ENCODE peak calls at places on chromosomes 7 and 10, in ten cellular contexts. One of them, this sample, is unnamed.

GRCh38 chr10:69232252-69232651 is 12.1 kb downstream of the HKDC1 start:
- DNase-seq in right cardiac atrium: no peak
- DNase-seq in hepatocyte: peak; percentile 62
- DNase-seq in tibial artery: no peak
- DNase-seq in pancreas: no peak
- DNase-seq in heart left ventricle: no peak
- DNase-seq in colonic mucosa: no peak
- DNase-seq in thoracic aorta: no peak
- DNase-seq in prostate gland: no peak
- DNase-seq in NT2/D1: peak; percentile 33
- DNase-seq in this sample: no peak

GRCh38 chr10:102602272-102603045 is 41.8 kb upstream of the TRIM8 start:
- DNase-seq in tibial artery: peak; percentile 76
- DNase-seq in right cardiac atrium: peak; percentile 66
- DNase-seq in pancreas: no peak
- DNase-seq in heart left ventricle: no peak
- DNase-seq in hepatocyte: peak; percentile 32
- DNase-seq in colonic mucosa: no peak
- DNase-seq in NT2/D1: no peak
- DNase-seq in prostate gland: no peak
- DNase-seq in thoracic aorta: no peak
- DNase-seq in this sample: peak; percentile 51

GRCh38 chr7:120735791-120736190 is 122.2 kb downstream of the TSPAN12 start:
- DNase-seq in thoracic aorta: no peak
- DNase-seq in prostate gland: no peak
- DNase-seq in tibial artery: no peak
- DNase-seq in NT2/D1: no peak
- DNase-seq in heart left ventricle: no peak
- DNase-seq in hepatocyte: no peak
- DNase-seq in right cardiac atrium: no peak
- DNase-seq in pancreas: no peak
- DNase-seq in colonic mucosa: no peak
- DNase-seq in this sample: no peak

GRCh38 chr7:152544971-152545619 is 109.3 kb upstream of the KMT2C start:
- DNase-seq in NT2/D1: no peak
- DNase-seq in tibial artery: no peak
- DNase-seq in prostate gland: no peak
- DNase-seq in thoracic aorta: no peak
- DNase-seq in pancreas: no peak
- DNase-seq in hepatocyte: no peak
- DNase-seq in right cardiac atrium: no peak
- DNase-seq in heart left ventricle: no peak
- DNase-seq in colonic mucosa: no peak
- DNase-seq in this sample: no peak

GRCh38 chr10:112475565-112476233 is 28.7 kb downstream of the VTI1A start:
- DNase-seq in NT2/D1: no peak
- DNase-seq in tibial artery: no peak
- DNase-seq in colonic mucosa: no peak
- DNase-seq in thoracic aorta: no peak
- DNase-seq in prostate gland: no peak
- DNase-seq in hepatocyte: no peak
- DNase-seq in right cardiac atrium: no peak
- DNase-seq in pancreas: no peak
- DNase-seq in heart left ventricle: no peak
- DNase-seq in this sample: no peak

GRCh38 chr7:133364959-133365680 is 112.2 kb downstream of the EXOC4 start:
- DNase-seq in prostate gland: no peak
- DNase-seq in colonic mucosa: no peak
- DNase-seq in hepatocyte: no peak
- DNase-seq in NT2/D1: no peak
- DNase-seq in right cardiac atrium: no peak
- DNase-seq in heart left ventricle: no peak
- DNase-seq in tibial artery: no peak
- DNase-seq in thoracic aorta: no peak
- DNase-seq in pancreas: no peak
- DNase-seq in this sample: no peak

GRCh38 chr7:68147621-68148238 is 1151.1 kb downstream of the TYW1 start:
- DNase-seq in NT2/D1: no peak
- DNase-seq in tibial artery: no peak
- DNase-seq in hepatocyte: no peak
- DNase-seq in colonic mucosa: no peak
- DNase-seq in thoracic aorta: no peak
- DNase-seq in pancreas: no peak
- DNase-seq in right cardiac atrium: no peak
- DNase-seq in heart left ventricle: no peak
- DNase-seq in prostate gland: no peak
- DNase-seq in this sample: no peak

GRCh38 chr7:79684384-79684783 is 230.9 kb upstream of the MAGI2 start:
- DNase-seq in right cardiac atrium: no peak
- DNase-seq in tibial artery: no peak
- DNase-seq in NT2/D1: no peak
- DNase-seq in thoracic aorta: no peak
- DNase-seq in hepatocyte: no peak
- DNase-seq in heart left ventricle: no peak
- DNase-seq in colonic mucosa: no peak
- DNase-seq in prostate gland: no peak
- DNase-seq in pancreas: no peak
- DNase-seq in this sample: no peak

GRCh38 chr10:92740762-92741161 is 51.0 kb downstream of the HHEX start:
- DNase-seq in hepatocyte: no peak
- DNase-seq in NT2/D1: no peak
- DNase-seq in prostate gland: no peak
- DNase-seq in right cardiac atrium: no peak
- DNase-seq in pancreas: no peak
- DNase-seq in heart left ventricle: no peak
- DNase-seq in colonic mucosa: no peak
- DNase-seq in thoracic aorta: no peak
- DNase-seq in tibial artery: no peak
- DNase-seq in this sample: no peak

GRCh38 chr7:142777318-142777717 is 6.5 kb downstream of the PRSS2 start:
- DNase-seq in pancreas: no peak
- DNase-seq in NT2/D1: no peak
- DNase-seq in hepatocyte: no peak
- DNase-seq in thoracic aorta: no peak
- DNase-seq in colonic mucosa: no peak
- DNase-seq in prostate gland: no peak
- DNase-seq in right cardiac atrium: no peak
- DNase-seq in heart left ventricle: no peak
- DNase-seq in tibial artery: no peak
- DNase-seq in this sample: no peak

GRCh38 chr10:3116508-3117100 is 49.3 kb downstream of the PFKP start:
- DNase-seq in thoracic aorta: no peak
- DNase-seq in NT2/D1: no peak
- DNase-seq in tibial artery: no peak
- DNase-seq in pancreas: no peak
- DNase-seq in colonic mucosa: no peak
- DNase-seq in right cardiac atrium: no peak
- DNase-seq in prostate gland: no peak
- DNase-seq in hepatocyte: no peak
- DNase-seq in heart left ventricle: no peak
- DNase-seq in this sample: no peak

GRCh38 chr10:17805921-17806577 is 3.1 kb upstream of the MRC1 start:
- DNase-seq in NT2/D1: no peak
- DNase-seq in colonic mucosa: no peak
- DNase-seq in prostate gland: no peak
- DNase-seq in pancreas: no peak
- DNase-seq in right cardiac atrium: no peak
- DNase-seq in heart left ventricle: no peak
- DNase-seq in thoracic aorta: no peak
- DNase-seq in hepatocyte: no peak
- DNase-seq in tibial artery: no peak
- DNase-seq in this sample: peak; percentile 64

GRCh38 chr7:93245525-93246432 is 13.6 kb downstream of the VPS50 start:
- DNase-seq in tibial artery: no peak
- DNase-seq in NT2/D1: no peak
- DNase-seq in right cardiac atrium: no peak
- DNase-seq in pancreas: no peak
- DNase-seq in prostate gland: no peak
- DNase-seq in heart left ventricle: no peak
- DNase-seq in hepatocyte: peak; percentile 18
- DNase-seq in colonic mucosa: no peak
- DNase-seq in thoracic aorta: no peak
- DNase-seq in this sample: no peak

GRCh38 chr10:43228783-43229207 is 38.1 kb downstream of the RASGEF1A start:
- DNase-seq in prostate gland: no peak
- DNase-seq in pancreas: no peak
- DNase-seq in hepatocyte: no peak
- DNase-seq in right cardiac atrium: peak; percentile 8
- DNase-seq in thoracic aorta: no peak
- DNase-seq in tibial artery: peak; percentile 11
- DNase-seq in colonic mucosa: no peak
- DNase-seq in heart left ventricle: no peak
- DNase-seq in NT2/D1: no peak
- DNase-seq in this sample: no peak

DNA sequence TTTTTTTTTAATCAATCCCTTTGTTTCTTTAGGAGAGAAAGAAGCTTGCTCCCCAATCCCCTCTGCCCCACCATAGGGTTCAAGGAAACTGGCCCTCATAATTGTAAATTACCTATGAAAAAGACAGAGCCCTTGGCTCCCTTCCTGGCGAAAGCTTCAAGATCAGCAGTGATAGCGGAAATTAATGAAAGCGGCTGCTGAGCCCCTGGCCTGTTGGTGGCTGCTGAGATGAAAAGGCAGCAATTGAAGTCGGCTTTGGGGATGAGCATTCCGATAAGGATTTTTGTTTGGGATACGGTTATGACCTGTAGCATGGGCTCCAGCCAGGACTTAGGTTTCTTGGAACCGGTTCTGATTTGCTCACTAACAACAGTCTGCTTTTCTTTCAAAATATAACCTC is 94.4 kb downstream of the SORCS3 start:
- DNase-seq in hepatocyte: no peak
- DNase-seq in colonic mucosa: no peak
- DNase-seq in heart left ventricle: no peak
- DNase-seq in right cardiac atrium: no peak
- DNase-seq in pancreas: no peak
- DNase-seq in tibial artery: no peak
- DNase-seq in NT2/D1: no peak
- DNase-seq in thoracic aorta: no peak
- DNase-seq in prostate gland: no peak
- DNase-seq in this sample: no peak
- H3K4me1 ChIP-seq in hepatocyte: peaks cover 13% of the 10 kb centered on the region
- H3K4me1 ChIP-seq in colonic mucosa: no peaks in the 10 kb centered on the region
- H3K4me1 ChIP-seq in heart left ventricle: no peaks in the 10 kb centered on the region
- H3K4me1 ChIP-seq in right cardiac atrium: no peaks in the 10 kb centered on the region
- H3K4me1 ChIP-seq in pancreas: no peaks in the 10 kb centered on the region
- H3K4me1 ChIP-seq in tibial artery: no peaks in the 10 kb centered on the region
- H3K4me1 ChIP-seq in NT2/D1: no peaks in the 10 kb centered on the region
- H3K4me1 ChIP-seq in thoracic aorta: no peaks in the 10 kb centered on the region
- H3K4me1 ChIP-seq in prostate gland: no peaks in the 10 kb centered on the region
- H3K4me1 ChIP-seq in this sample: peaks cover 15% of the 10 kb centered on the region

GRCh38 chr10:103850572-103850895 is 4.8 kb downstream of the SH3PXD2A start:
- DNase-seq in NT2/D1: no peak
- DNase-seq in prostate gland: no peak
- DNase-seq in heart left ventricle: no peak
- DNase-seq in colonic mucosa: peak; percentile 52
- DNase-seq in hepatocyte: no peak
- DNase-seq in right cardiac atrium: peak; percentile 39
- DNase-seq in thoracic aorta: no peak
- DNase-seq in pancreas: no peak
- DNase-seq in tibial artery: no peak
- DNase-seq in this sample: peak; percentile 44

GRCh38 chr10:103852189-103852711 is 3.1 kb downstream of the SH3PXD2A start:
- DNase-seq in heart left ventricle: no peak
- DNase-seq in right cardiac atrium: peak; percentile 49
- DNase-seq in NT2/D1: no peak
- DNase-seq in pancreas: no peak
- DNase-seq in colonic mucosa: peak; percentile 64
- DNase-seq in prostate gland: no peak
- DNase-seq in thoracic aorta: no peak
- DNase-seq in hepatocyte: peak; percentile 65
- DNase-seq in tibial artery: no peak
- DNase-seq in this sample: peak; percentile 48

GRCh38 chr10:103852856-103853255 is 2.5 kb downstream of the SH3PXD2A start:
- DNase-seq in colonic mucosa: peak; percentile 36
- DNase-seq in prostate gland: no peak
- DNase-seq in tibial artery: no peak
- DNase-seq in heart left ventricle: no peak
- DNase-seq in pancreas: no peak
- DNase-seq in thoracic aorta: no peak
- DNase-seq in hepatocyte: no peak
- DNase-seq in NT2/D1: no peak
- DNase-seq in right cardiac atrium: peak; percentile 52
- DNase-seq in this sample: no peak

GRCh38 chr10:103849880-103850571 is 5.3 kb downstream of the SH3PXD2A start:
- DNase-seq in heart left ventricle: no peak
- DNase-seq in prostate gland: no peak
- DNase-seq in thoracic aorta: peak; percentile 50
- DNase-seq in right cardiac atrium: peak; percentile 71
- DNase-seq in NT2/D1: no peak
- DNase-seq in colonic mucosa: peak; percentile 35
- DNase-seq in hepatocyte: no peak
- DNase-seq in tibial artery: peak; percentile 58
- DNase-seq in pancreas: no peak
- DNase-seq in this sample: no peak

DNA sequence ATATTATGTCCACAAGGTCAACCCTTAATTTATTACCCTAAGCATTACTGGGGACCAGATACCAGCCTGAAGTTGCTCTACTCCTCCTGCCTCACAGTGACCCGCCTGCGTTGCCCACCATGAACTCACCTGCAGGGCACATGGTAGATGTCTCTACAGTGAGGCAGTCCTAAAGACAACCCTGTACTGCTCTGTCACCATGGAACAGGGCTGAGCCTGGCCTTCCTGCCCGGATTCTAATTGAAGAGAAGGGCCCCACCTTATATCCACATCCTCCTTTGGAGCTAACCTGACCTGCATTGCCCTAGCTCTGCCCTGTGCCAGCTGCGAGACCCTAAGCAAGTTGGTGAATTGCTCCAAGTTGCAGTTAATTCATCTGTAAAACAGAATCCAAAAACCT is 4.1 kb downstream of the SH3PXD2A start:
- DNase-seq in prostate gland: no peak
- DNase-seq in thoracic aorta: no peak
- DNase-seq in NT2/D1: no peak
- DNase-seq in tibial artery: no peak
- DNase-seq in right cardiac atrium: no peak
- DNase-seq in heart left ventricle: no peak
- DNase-seq in pancreas: no peak
- DNase-seq in colonic mucosa: peak; percentile 59
- DNase-seq in hepatocyte: no peak
- DNase-seq in this sample: no peak
- H3K4me1 ChIP-seq in prostate gland: peaks cover 13% of the 10 kb centered on the region
- H3K4me1 ChIP-seq in thoracic aorta: peaks cover 64% of the 10 kb centered on the region
- H3K4me1 ChIP-seq in NT2/D1: peaks cover 4% of the 10 kb centered on the region
- H3K4me1 ChIP-seq in tibial artery: peaks cover 49% of the 10 kb centered on the region
- H3K4me1 ChIP-seq in right cardiac atrium: peaks cover 35% of the 10 kb centered on the region
- H3K4me1 ChIP-seq in heart left ventricle: peaks cover 13% of the 10 kb centered on the region
- H3K4me1 ChIP-seq in pancreas: no peaks in the 10 kb centered on the region
- H3K4me1 ChIP-seq in colonic mucosa: peaks cover 54% of the 10 kb centered on the region
- H3K4me1 ChIP-seq in hepatocyte: peaks cover 50% of the 10 kb centered on the region
- H3K4me1 ChIP-seq in this sample: peaks cover 43% of the 10 kb centered on the region

GRCh38 chr10:71255540-71255816 is 43.1 kb downstream of the UNC5B start:
- DNase-seq in pancreas: no peak
- DNase-seq in colonic mucosa: no peak
- DNase-seq in prostate gland: no peak
- DNase-seq in right cardiac atrium: no peak
- DNase-seq in NT2/D1: no peak
- DNase-seq in tibial artery: no peak
- DNase-seq in hepatocyte: no peak
- DNase-seq in heart left ventricle: no peak
- DNase-seq in thoracic aorta: no peak
- DNase-seq in this sample: no peak
- H3K4me1 ChIP-seq in pancreas: no peaks in the 10 kb centered on the region
- H3K4me1 ChIP-seq in colonic mucosa: peaks cover 16% of the 10 kb centered on the region
- H3K4me1 ChIP-seq in prostate gland: peaks cover 4% of the 10 kb centered on the region
- H3K4me1 ChIP-seq in right cardiac atrium: peaks cover 28% of the 10 kb centered on the region
- H3K4me1 ChIP-seq in NT2/D1: peaks cover 18% of the 10 kb centered on the region
- H3K4me1 ChIP-seq in tibial artery: peaks cover 26% of the 10 kb centered on the region
- H3K4me1 ChIP-seq in hepatocyte: peaks cover 39% of the 10 kb centered on the region
- H3K4me1 ChIP-seq in heart left ventricle: peaks cover 17% of the 10 kb centered on the region
- H3K4me1 ChIP-seq in thoracic aorta: peaks cover 38% of the 10 kb centered on the region
- H3K4me1 ChIP-seq in this sample: peaks cover 7% of the 10 kb centered on the region

GRCh38 chr10:4809156-4809555 is 16.9 kb upstream of the AKR1E2 start:
- DNase-seq in pancreas: no peak
- DNase-seq in tibial artery: no peak
- DNase-seq in heart left ventricle: no peak
- DNase-seq in right cardiac atrium: no peak
- DNase-seq in hepatocyte: peak; percentile 10
- DNase-seq in colonic mucosa: no peak
- DNase-seq in NT2/D1: no peak
- DNase-seq in prostate gland: no peak
- DNase-seq in thoracic aorta: no peak
- DNase-seq in this sample: no peak
- H3K4me1 ChIP-seq in pancreas: no peaks in the 10 kb centered on the region
- H3K4me1 ChIP-seq in tibial artery: no peaks in the 10 kb centered on the region
- H3K4me1 ChIP-seq in heart left ventricle: no peaks in the 10 kb centered on the region
- H3K4me1 ChIP-seq in right cardiac atrium: no peaks in the 10 kb centered on the region
- H3K4me1 ChIP-seq in hepatocyte: no peaks in the 10 kb centered on the region
- H3K4me1 ChIP-seq in colonic mucosa: no peaks in the 10 kb centered on the region
- H3K4me1 ChIP-seq in NT2/D1: no peaks in the 10 kb centered on the region
- H3K4me1 ChIP-seq in prostate gland: no peaks in the 10 kb centered on the region
- H3K4me1 ChIP-seq in thoracic aorta: no peaks in the 10 kb centered on the region
- H3K4me1 ChIP-seq in this sample: no peaks in the 10 kb centered on the region

This sample was measured in testis.